ENCODE peak calls at places on chromosomes 1 and 21, in four cellular contexts. R, X, C and M are unnamed samples.

GRCh38 chr1:51569284-51570062 is 47.4 kb upstream of the OSBPL9 start:
- DNase-seq in R (no peak), X (peak), C (peak), M (peak)

GRCh38 chr21:42905195-42905594 is 12.1 kb downstream of the NDUFV3 start:
- DNase-seq in R (no peak), X (no peak), C (no peak), M (no peak)

GRCh38 chr1:224505454-224506093 is 71.0 kb upstream of the WDR26 start:
- DNase-seq in R (no peak), X (no peak), C (no peak), M (no peak)

GRCh38 chr1:175774921-175775320 is 31.5 kb upstream of the TNR start:
- DNase-seq in R (peak), X (no peak), C (no peak), M (no peak)

GRCh38 chr1:8962812-8963669 is 17.4 kb downstream of the CA6 start:
- DNase-seq in R (peak), X (no peak), C (peak), M (peak)

GRCh38 chr1:221118176-221118937 is 239.1 kb downstream of the HLX start:
- DNase-seq in R (no peak), X (no peak), C (no peak), M (no peak)

GRCh38 chr1:225815526-225816178 is 5.7 kb downstream of the EPHX1 start:
- DNase-seq in R (no peak), X (no peak), C (no peak), M (no peak)

GRCh38 chr1:85135456-85135798 is 65.4 kb downstream of the SYDE2 start:
- DNase-seq in R (no peak), X (no peak), C (no peak), M (no peak)

GRCh38 chr1:198220428-198220827 is 63.6 kb downstream of the NEK7 start:
- DNase-seq in R (no peak), X (no peak), C (no peak), M (no peak)

GRCh38 chr21:36676039-36676950 is 22.6 kb upstream of the SIM2 start:
- DNase-seq in R (no peak), X (no peak), C (no peak), M (no peak)

GRCh38 chr1:62128765-62129164 is 65.9 kb upstream of the L1TD1 start:
- DNase-seq in R (no peak), X (no peak), C (no peak), M (no peak)

GRCh38 chr1:222777463-222777862 is 37.4 kb upstream of the DISP1 start:
- DNase-seq in R (no peak), X (no peak), C (no peak), M (no peak)

GRCh38 chr21:46639489-46640386 is 4.3 kb downstream of the PRMT2 start:
- DNase-seq in R (no peak), X (no peak), C (no peak), M (peak)

GRCh38 chr1:202585591-202585934 is 124.7 kb downstream of the SYT2 start:
- DNase-seq in R (no peak), X (no peak), C (no peak), M (no peak)

GRCh38 chr1:59750612-59751395 is 63.9 kb upstream of the HOOK1 start:
- DNase-seq in R (no peak), X (no peak), C (no peak), M (no peak)

GRCh38 chr1:32746130-32746529 is 43.6 kb upstream of the SYNC start:
- DNase-seq in R (no peak), X (no peak), C (no peak), M (no peak)

GRCh38 chr1:180563013-180563827 is 4.5 kb downstream of the OVAAL start:
- DNase-seq in R (no peak), X (no peak), C (peak), M (peak)

GRCh38 chr1:107963601-107964396 is 1.2 kb downstream of the VAV3 start:
- DNase-seq in R (peak), X (peak), C (no peak), M (no peak)

GRCh38 chr1:205811660-205812059 is 1.3 kb downstream of the SLC41A1 start:
- DNase-seq in R (no peak), X (no peak), C (peak), M (no peak)

DNA sequence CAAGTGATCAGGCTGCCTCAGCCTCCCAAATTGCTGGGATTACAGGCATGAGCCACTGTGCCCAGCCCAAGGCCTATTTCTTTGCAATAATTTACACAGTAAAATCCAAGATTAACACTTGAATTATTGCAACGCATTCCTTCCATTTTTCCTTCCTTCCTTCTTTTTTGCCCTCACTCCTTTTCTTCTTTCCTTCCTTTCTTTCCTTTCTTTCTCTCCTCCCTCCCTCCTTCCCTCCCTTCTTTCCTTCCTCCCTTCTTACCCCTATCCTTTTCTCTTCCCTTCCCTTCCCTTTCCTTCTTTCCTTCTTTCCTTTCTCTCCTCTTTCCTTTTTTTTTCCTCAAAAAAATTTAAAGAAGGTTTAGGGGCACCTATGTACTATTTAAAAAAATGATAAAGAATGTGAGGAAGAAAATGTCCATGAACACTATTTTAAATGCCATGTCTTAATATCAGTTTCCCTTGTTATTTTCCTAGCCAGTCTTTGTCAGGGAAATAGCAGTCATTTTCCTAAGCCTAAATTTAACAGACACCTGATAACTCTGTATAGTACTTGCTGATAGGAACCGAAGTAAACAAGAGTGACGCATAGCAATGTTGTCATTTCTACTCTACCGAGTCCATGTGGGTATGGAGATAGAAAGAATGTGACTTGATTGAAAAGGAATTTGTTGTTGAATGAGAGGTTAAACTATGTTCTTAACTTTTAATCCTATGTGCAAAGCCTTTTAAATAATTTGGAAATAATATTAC is 79.8 kb upstream of the HMCN1 start:
- DNase-seq in R (no peak), X (no peak), C (no peak), M (peak)
- TF ChIP-seq CBFB in R (no peak), X (no peak), C (no peak), M (no peak)

DNA sequence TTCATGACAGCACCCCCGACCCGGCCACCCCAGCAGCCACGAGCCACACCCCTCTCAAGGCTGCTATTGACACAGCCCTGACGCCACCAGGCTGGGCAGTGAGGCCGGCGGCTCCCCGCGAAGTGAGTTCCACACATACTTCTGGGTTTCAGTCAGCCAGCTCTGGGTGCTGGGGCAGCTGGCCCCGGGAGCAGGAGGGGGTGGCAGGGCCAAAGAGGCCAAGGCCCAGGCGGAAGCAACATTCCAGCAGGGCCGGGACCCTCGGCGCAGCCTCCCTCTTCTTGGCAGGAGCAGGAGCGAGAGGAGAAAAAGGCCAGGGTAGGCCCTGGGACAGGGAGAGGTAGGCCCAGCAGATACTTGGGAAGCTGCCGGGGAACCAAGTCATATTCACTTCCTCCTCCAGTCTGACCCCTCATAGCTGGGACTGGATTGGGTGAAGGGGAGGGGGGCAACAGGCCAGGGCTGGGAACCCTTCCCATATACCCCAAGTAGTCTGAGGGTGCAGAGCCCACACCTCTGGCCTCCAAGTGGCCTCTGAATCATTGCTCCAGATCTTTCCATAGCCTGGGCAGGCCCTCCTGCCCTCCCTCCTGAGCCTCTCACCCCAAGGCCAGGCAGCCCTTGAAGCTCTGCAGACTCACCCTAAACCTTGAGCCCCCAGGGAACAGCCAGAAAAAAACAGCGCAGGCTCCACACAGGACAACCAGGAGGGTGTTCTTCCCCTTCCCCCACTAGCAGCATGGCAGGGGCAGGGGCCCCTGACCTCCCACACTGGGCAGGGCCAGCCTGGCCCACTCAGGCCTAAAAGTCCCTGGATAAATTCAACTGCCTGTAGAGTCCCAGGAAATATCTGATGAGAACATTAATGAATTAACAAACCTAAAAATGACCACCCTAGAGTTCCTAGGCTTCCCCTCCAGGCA is 5.7 kb downstream of the HSPG2 start:
- DNase-seq in R (no peak), X (no peak), C (no peak), M (peak)
- TF ChIP-seq CBFB in R (no peak), X (no peak), C (no peak), M (peak)

GRCh38 chr1:102941364-102941947 is 166.9 kb downstream of the COL11A1 start:
- DNase-seq in R (no peak), X (no peak), C (no peak), M (no peak)
- TF ChIP-seq CBFB in R (no peak), X (no peak), C (no peak), M (no peak)

GRCh38 chr1:53553734-53554509 is 94.7 kb downstream of the DMRTB1 start:
- DNase-seq in R (peak), X (no peak), C (no peak), M (no peak)
- TF ChIP-seq CBFB in R (no peak), X (no peak), C (no peak), M (no peak)

DNA sequence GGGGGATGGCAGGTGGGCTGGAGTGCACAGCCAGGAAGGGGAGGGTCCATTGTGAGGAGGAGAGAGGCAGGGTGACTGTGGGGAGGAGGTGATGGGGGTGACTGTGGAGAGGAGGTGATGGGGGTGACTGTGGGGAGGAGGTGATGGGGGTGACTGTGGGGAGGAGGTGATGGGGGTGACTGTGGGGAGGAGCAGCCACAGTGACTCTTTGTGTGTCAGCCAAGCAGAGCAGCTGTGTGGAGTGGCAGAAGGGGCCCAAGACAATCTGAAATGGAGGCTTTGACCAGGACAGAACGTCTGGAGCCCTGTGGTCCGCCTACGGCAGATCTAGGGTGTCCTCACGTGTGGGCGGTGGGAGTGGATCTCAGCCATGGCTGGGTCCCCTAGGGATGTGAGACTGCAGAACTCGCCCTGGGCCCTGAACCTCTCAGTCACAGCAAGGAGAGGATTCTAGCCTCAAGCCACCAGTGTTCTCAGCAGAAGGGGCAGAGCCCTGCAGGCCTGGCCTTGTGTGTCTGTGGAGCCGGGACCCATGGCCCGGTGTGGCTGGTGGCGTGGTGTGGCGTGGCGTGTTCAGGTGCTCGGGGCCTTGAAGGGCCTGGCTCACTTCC is 81.5 kb downstream of the OBSCN start:
- DNase-seq in R (no peak), X (no peak), C (no peak), M (no peak)
- TF ChIP-seq CBFB in R (no peak), X (no peak), C (no peak), M (no peak)

DNA sequence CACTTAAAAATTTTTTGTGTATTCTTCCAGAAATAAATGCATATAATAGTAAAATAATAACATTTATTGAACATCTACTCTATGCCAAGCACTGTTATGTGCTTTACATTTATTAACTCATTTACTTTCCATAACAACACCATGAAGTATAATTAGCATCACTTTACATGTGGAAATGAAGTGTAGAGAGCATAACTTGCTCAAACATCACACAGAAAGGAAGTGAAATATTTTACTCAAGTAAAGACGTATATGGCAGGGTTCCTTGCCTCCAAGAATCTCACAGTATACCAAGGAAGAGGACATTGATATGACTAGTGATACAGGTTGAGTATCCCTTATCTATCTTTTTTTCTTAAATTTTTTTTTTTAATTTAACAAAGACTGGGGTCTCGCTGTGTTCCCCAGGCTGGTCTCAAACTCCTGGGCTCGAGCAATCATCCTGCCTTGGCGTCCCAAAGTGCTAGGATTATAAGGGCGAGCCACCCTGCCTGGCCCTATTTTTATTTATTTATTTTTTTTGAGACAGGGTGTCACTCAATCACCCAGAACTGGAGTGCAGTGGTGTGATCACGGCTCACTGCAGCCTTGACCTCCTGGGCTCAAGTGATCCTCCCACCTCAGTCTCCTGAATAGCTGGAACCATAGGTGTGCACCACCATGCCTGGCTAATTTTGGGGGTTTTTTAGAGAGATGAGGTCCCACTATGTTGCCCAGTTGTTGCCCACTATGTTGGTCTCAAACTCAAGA is 7.7 kb upstream of the CLIC4 start:
- DNase-seq in R (no peak), X (no peak), C (no peak), M (no peak)
- TF ChIP-seq CBFB in R (no peak), X (no peak), C (no peak), M (no peak)